ENCODE peak calls at places on chromosomes 4 and X, in seven cellular contexts. One of them, this sample, is unnamed. For H3K4me1 and H3K36me3, the result is how much of the 10 kb centered on the place peaks cover.

GRCh38 chrX:107678957-107679740 is 50.8 kb downstream of the PRPS1 start:
- DNase-seq in heart right ventricle: peak
- DNase-seq in CD8-positive, alpha-beta T cell: peak
- DNase-seq in aorta: peak
- DNase-seq in GM23248: peak
- DNase-seq in SK-N-SH: no peak
- DNase-seq in ovary: peak
- DNase-seq in this sample: peak

GRCh38 chr4:142558851-142559250 is 287.2 kb downstream of the INPP4B start:
- DNase-seq in heart right ventricle: no peak
- DNase-seq in SK-N-SH: no peak
- DNase-seq in CD8-positive, alpha-beta T cell: no peak
- DNase-seq in aorta: no peak
- DNase-seq in GM23248: peak
- DNase-seq in ovary: no peak
- DNase-seq in this sample: peak

GRCh38 chrX:78517124-78517523 is 142.0 kb downstream of the RTL3 start:
- DNase-seq in CD8-positive, alpha-beta T cell: peak
- DNase-seq in aorta: no peak
- DNase-seq in heart right ventricle: no peak
- DNase-seq in GM23248: no peak
- DNase-seq in SK-N-SH: no peak
- DNase-seq in ovary: no peak
- DNase-seq in this sample: no peak

GRCh38 chrX:134161162-134161561 is 75.8 kb upstream of the CCDC160 start:
- DNase-seq in aorta: no peak
- DNase-seq in SK-N-SH: no peak
- DNase-seq in ovary: no peak
- DNase-seq in CD8-positive, alpha-beta T cell: no peak
- DNase-seq in heart right ventricle: no peak
- DNase-seq in GM23248: no peak
- DNase-seq in this sample: no peak

GRCh38 chr4:76984127-76984526 is 34.6 kb downstream of the SEPTIN11 start:
- DNase-seq in GM23248: peak
- DNase-seq in SK-N-SH: peak
- DNase-seq in CD8-positive, alpha-beta T cell: no peak
- DNase-seq in heart right ventricle: no peak
- DNase-seq in ovary: no peak
- DNase-seq in aorta: no peak
- DNase-seq in this sample: peak

GRCh38 chrX:130994671-130995070 is 63.5 kb upstream of the ARHGAP36 start:
- DNase-seq in GM23248: peak
- DNase-seq in aorta: no peak
- DNase-seq in ovary: no peak
- DNase-seq in CD8-positive, alpha-beta T cell: no peak
- DNase-seq in heart right ventricle: no peak
- DNase-seq in SK-N-SH: peak
- DNase-seq in this sample: peak

GRCh38 chrX:154051210-154051810 is 31.6 kb upstream of the IRAK1 start:
- DNase-seq in ovary: peak
- DNase-seq in CD8-positive, alpha-beta T cell: peak
- DNase-seq in aorta: no peak
- DNase-seq in SK-N-SH: peak
- DNase-seq in heart right ventricle: peak
- DNase-seq in GM23248: peak
- DNase-seq in this sample: peak

GRCh38 chrX:23799469-23800065 is 16.6 kb downstream of the SAT1 start:
- DNase-seq in SK-N-SH: no peak
- DNase-seq in CD8-positive, alpha-beta T cell: no peak
- DNase-seq in aorta: no peak
- DNase-seq in GM23248: peak
- DNase-seq in ovary: no peak
- DNase-seq in heart right ventricle: no peak
- DNase-seq in this sample: peak

GRCh38 chrX:80876877-80877276 is 67.2 kb upstream of the BRWD3 start:
- DNase-seq in aorta: no peak
- DNase-seq in heart right ventricle: no peak
- DNase-seq in ovary: no peak
- DNase-seq in SK-N-SH: peak
- DNase-seq in CD8-positive, alpha-beta T cell: no peak
- DNase-seq in GM23248: peak
- DNase-seq in this sample: peak

GRCh38 chrX:124232523-124233201 is 99.8 kb upstream of the TEX13D start:
- DNase-seq in aorta: no peak
- DNase-seq in SK-N-SH: no peak
- DNase-seq in GM23248: no peak
- DNase-seq in CD8-positive, alpha-beta T cell: no peak
- DNase-seq in heart right ventricle: no peak
- DNase-seq in ovary: no peak
- DNase-seq in this sample: no peak

GRCh38 chr4:87849612-87850011 is 16.8 kb downstream of the MEPE start:
- DNase-seq in aorta: no peak
- DNase-seq in SK-N-SH: no peak
- DNase-seq in GM23248: no peak
- DNase-seq in heart right ventricle: no peak
- DNase-seq in CD8-positive, alpha-beta T cell: no peak
- DNase-seq in ovary: no peak
- DNase-seq in this sample: no peak

GRCh38 chr4:92101609-92102231 is 202.0 kb upstream of the GRID2 start:
- DNase-seq in heart right ventricle: no peak
- DNase-seq in SK-N-SH: no peak
- DNase-seq in CD8-positive, alpha-beta T cell: no peak
- DNase-seq in ovary: no peak
- DNase-seq in GM23248: peak
- DNase-seq in aorta: no peak
- DNase-seq in this sample: peak

GRCh38 chrX:338281-338835 is 19.8 kb upstream of the GTPBP6 start:
- DNase-seq in CD8-positive, alpha-beta T cell: no peak
- DNase-seq in ovary: no peak
- DNase-seq in heart right ventricle: no peak
- DNase-seq in aorta: peak
- DNase-seq in GM23248: no peak
- DNase-seq in SK-N-SH: no peak
- DNase-seq in this sample: no peak

GRCh38 chr4:3441501-3442459 is at the start of gene HGFAC:
- DNase-seq in ovary: no peak
- DNase-seq in CD8-positive, alpha-beta T cell: no peak
- DNase-seq in heart right ventricle: peak
- DNase-seq in aorta: no peak
- DNase-seq in GM23248: peak
- DNase-seq in SK-N-SH: no peak
- DNase-seq in this sample: no peak
- H3K4me1 ChIP-seq in ovary: under half
- H3K4me1 ChIP-seq in CD8-positive, alpha-beta T cell: under half
- H3K4me1 ChIP-seq in heart right ventricle: under half
- H3K4me1 ChIP-seq in aorta: under half
- H3K4me1 ChIP-seq in GM23248: under half
- H3K4me1 ChIP-seq in SK-N-SH: under half
- H3K4me1 ChIP-seq in this sample: under half

GRCh38 chr4:57020467-57021101 is 41.9 kb downstream of the POLR2B start:
- DNase-seq in CD8-positive, alpha-beta T cell: no peak
- DNase-seq in heart right ventricle: no peak
- DNase-seq in aorta: no peak
- DNase-seq in SK-N-SH: no peak
- DNase-seq in ovary: no peak
- DNase-seq in GM23248: peak
- DNase-seq in this sample: peak

GRCh38 chr4:57018930-57019329 is 40.2 kb downstream of the POLR2B start:
- DNase-seq in heart right ventricle: no peak
- DNase-seq in SK-N-SH: no peak
- DNase-seq in aorta: no peak
- DNase-seq in ovary: no peak
- DNase-seq in GM23248: peak
- DNase-seq in CD8-positive, alpha-beta T cell: no peak
- DNase-seq in this sample: peak

GRCh38 chr4:57023104-57023503 is 44.4 kb downstream of the POLR2B start:
- DNase-seq in heart right ventricle: no peak
- DNase-seq in GM23248: peak
- DNase-seq in SK-N-SH: no peak
- DNase-seq in CD8-positive, alpha-beta T cell: no peak
- DNase-seq in ovary: no peak
- DNase-seq in aorta: no peak
- DNase-seq in this sample: peak
- H3K36me3 ChIP-seq in heart right ventricle: half or more
- H3K36me3 ChIP-seq in GM23248: half or more
- H3K36me3 ChIP-seq in SK-N-SH: half or more
- H3K36me3 ChIP-seq in CD8-positive, alpha-beta T cell: half or more
- H3K36me3 ChIP-seq in ovary: under half
- H3K36me3 ChIP-seq in aorta: under half
- H3K36me3 ChIP-seq in this sample: half or more

GRCh38 chr4:37882665-37883296 is 8.1 kb upstream of the TBC1D1 start:
- DNase-seq in SK-N-SH: no peak
- DNase-seq in CD8-positive, alpha-beta T cell: no peak
- DNase-seq in GM23248: no peak
- DNase-seq in heart right ventricle: no peak
- DNase-seq in aorta: no peak
- DNase-seq in ovary: no peak
- DNase-seq in this sample: peak

GRCh38 chr4:37889849-37890500 is 909 bp upstream of the TBC1D1 start:
- DNase-seq in CD8-positive, alpha-beta T cell: no peak
- DNase-seq in GM23248: peak
- DNase-seq in SK-N-SH: peak
- DNase-seq in heart right ventricle: peak
- DNase-seq in aorta: peak
- DNase-seq in ovary: peak
- DNase-seq in this sample: peak

GRCh38 chr4:37885496-37885895 is 5.4 kb upstream of the TBC1D1 start:
- DNase-seq in ovary: no peak
- DNase-seq in CD8-positive, alpha-beta T cell: no peak
- DNase-seq in SK-N-SH: peak
- DNase-seq in heart right ventricle: no peak
- DNase-seq in GM23248: no peak
- DNase-seq in aorta: no peak
- DNase-seq in this sample: no peak

GRCh38 chr4:37879365-37879764 is 11.5 kb upstream of the TBC1D1 start:
- DNase-seq in GM23248: no peak
- DNase-seq in heart right ventricle: no peak
- DNase-seq in CD8-positive, alpha-beta T cell: no peak
- DNase-seq in ovary: no peak
- DNase-seq in aorta: no peak
- DNase-seq in SK-N-SH: no peak
- DNase-seq in this sample: no peak

GRCh38 chr4:37884855-37885487 is 5.9 kb upstream of the TBC1D1 start:
- DNase-seq in ovary: no peak
- DNase-seq in CD8-positive, alpha-beta T cell: no peak
- DNase-seq in aorta: no peak
- DNase-seq in SK-N-SH: no peak
- DNase-seq in heart right ventricle: no peak
- DNase-seq in GM23248: no peak
- DNase-seq in this sample: no peak
- H3K4me3 ChIP-seq in ovary: no peak
- H3K4me3 ChIP-seq in CD8-positive, alpha-beta T cell: no peak
- H3K4me3 ChIP-seq in aorta: no peak
- H3K4me3 ChIP-seq in SK-N-SH: no peak
- H3K4me3 ChIP-seq in heart right ventricle: no peak
- H3K4me3 ChIP-seq in GM23248: no peak
- H3K4me3 ChIP-seq in this sample: no peak

DNA sequence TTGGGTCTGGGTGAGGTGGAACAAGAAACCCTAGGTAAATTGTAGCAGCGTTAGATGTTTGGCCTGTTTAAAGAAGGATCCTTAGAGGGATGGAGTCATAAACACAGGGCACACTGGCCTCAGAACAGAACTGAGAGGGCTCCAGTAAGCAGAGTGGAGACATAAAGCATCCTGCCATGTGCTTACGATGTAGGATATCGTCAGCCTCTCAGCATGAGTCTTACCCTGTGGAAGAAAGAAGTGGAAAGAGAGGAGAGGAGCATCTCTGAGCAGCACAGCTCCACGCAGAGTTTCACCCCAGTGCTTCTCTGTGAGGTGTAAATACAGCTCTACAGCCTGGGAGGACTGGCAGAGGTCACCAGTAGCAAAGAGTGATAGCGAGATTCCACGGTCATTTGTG is 27.8 kb upstream of the SORBS2 start:
- DNase-seq in SK-N-SH: no peak
- DNase-seq in heart right ventricle: no peak
- DNase-seq in CD8-positive, alpha-beta T cell: no peak
- DNase-seq in ovary: no peak
- DNase-seq in GM23248: peak
- DNase-seq in aorta: no peak
- DNase-seq in this sample: no peak
- H3K4me1 ChIP-seq in SK-N-SH: under half
- H3K4me1 ChIP-seq in heart right ventricle: under half
- H3K4me1 ChIP-seq in CD8-positive, alpha-beta T cell: under half
- H3K4me1 ChIP-seq in ovary: under half
- H3K4me1 ChIP-seq in GM23248: under half
- H3K4me1 ChIP-seq in aorta: under half
- H3K4me1 ChIP-seq in this sample: under half

DNA sequence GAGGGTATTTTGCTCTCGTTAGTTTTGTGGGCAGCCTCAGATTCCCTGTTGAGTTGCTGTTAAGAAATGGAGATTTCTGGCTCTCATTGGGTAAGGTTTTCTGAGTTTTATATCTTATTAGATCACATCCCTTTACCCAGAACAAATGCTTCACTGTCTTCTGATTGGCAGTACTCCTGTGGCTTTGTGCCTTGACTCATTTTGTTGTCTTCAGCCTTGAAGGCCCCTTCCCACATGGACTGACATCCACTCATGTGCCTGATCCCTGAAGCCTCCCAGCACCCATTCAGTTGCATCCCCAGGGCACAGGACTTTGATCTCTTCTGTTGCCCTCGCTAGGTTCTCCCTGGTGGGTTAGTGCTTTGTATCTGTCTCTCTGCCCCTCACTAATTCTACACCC is 10.4 kb downstream of the MED28 start:
- DNase-seq in GM23248: no peak
- DNase-seq in SK-N-SH: no peak
- DNase-seq in ovary: no peak
- DNase-seq in aorta: no peak
- DNase-seq in heart right ventricle: no peak
- DNase-seq in CD8-positive, alpha-beta T cell: no peak
- DNase-seq in this sample: no peak
- H3K36me3 ChIP-seq in GM23248: half or more
- H3K36me3 ChIP-seq in SK-N-SH: half or more
- H3K36me3 ChIP-seq in ovary: under half
- H3K36me3 ChIP-seq in aorta: under half
- H3K36me3 ChIP-seq in heart right ventricle: half or more
- H3K36me3 ChIP-seq in CD8-positive, alpha-beta T cell: half or more
- H3K36me3 ChIP-seq in this sample: half or more

DNA sequence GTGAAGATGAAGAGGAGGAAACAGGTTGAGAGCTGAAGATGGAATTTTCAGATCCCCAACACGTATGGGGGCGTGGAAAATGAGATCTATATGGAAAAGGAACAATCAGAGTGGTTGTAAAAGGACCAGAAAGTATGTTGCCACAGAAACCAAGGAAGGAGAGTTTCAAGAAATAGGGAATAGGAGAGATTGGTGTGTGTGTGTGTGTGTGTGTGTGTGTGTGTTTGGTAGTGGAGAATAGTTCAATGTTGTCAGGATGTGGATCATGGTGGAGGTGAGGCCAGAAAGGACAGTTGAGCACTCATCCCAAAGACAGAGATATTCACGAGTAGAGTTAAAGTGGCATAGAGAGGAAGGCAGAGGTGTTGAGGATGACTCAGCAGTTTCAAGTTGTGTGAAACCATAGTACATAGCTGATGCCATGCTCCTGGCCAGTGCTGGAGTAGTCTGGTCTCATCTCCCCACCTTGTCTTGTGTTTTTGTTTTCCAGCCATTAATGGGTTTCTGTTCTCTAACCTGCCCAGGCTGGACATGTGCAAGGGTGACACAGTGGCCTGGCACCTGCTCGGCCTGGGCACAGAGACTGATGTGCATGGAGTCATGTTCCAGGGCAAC is 36.1 kb downstream of the HEPH start:
- DNase-seq in aorta: no peak
- DNase-seq in SK-N-SH: no peak
- DNase-seq in ovary: no peak
- DNase-seq in CD8-positive, alpha-beta T cell: no peak
- DNase-seq in heart right ventricle: no peak
- DNase-seq in GM23248: peak
- DNase-seq in this sample: no peak
- H3K4me3 ChIP-seq in aorta: no peak
- H3K4me3 ChIP-seq in SK-N-SH: no peak
- H3K4me3 ChIP-seq in ovary: no peak
- H3K4me3 ChIP-seq in CD8-positive, alpha-beta T cell: no peak
- H3K4me3 ChIP-seq in heart right ventricle: no peak
- H3K4me3 ChIP-seq in GM23248: no peak
- H3K4me3 ChIP-seq in this sample: no peak